ENCODE peak calls at places on chromosomes 2 and 18, in seven cellular contexts. U, I, V, F, W, L and H are unnamed samples.

GRCh38 chr2:218839430-218839829 is 7.8 kb upstream of the PRKAG3 start:
- DNase-seq in U (peak; percentile 57), I (no peak), V (peak; percentile 23), F (no peak), W (no peak), L (peak; percentile 67), H (peak; percentile 73)

GRCh38 chr2:19362652-19363473 is 4.4 kb upstream of the OSR1 start:
- DNase-seq in U (peak; percentile 92), I (peak; percentile 76), V (peak; percentile 83), F (peak; percentile 81), W (peak; percentile 83), L (peak; percentile 87), H (peak; percentile 76)

GRCh38 chr18:34867520-34867919 is 157.4 kb downstream of the DTNA start:
- DNase-seq in U (no peak), I (no peak), V (no peak), F (no peak), W (no peak), L (peak; percentile 74), H (no peak)

GRCh38 chr2:54558976-54559410 is 102.9 kb downstream of the SPTBN1 start:
- DNase-seq in U (no peak), I (no peak), V (no peak), F (no peak), W (no peak), L (no peak), H (no peak)

GRCh38 chr2:241762321-241762932 is 14.2 kb upstream of the GAL3ST2 start:
- DNase-seq in U (no peak), I (peak; percentile 9), V (no peak), F (peak; percentile 38), W (no peak), L (peak; percentile 28), H (peak; percentile 43)

GRCh38 chr2:71511776-71512175 is 58.4 kb downstream of the DYSF start:
- DNase-seq in U (no peak), I (no peak), V (no peak), F (no peak), W (no peak), L (no peak), H (no peak)

GRCh38 chr18:35076556-35076955 is 35.3 kb downstream of the MAPRE2 start:
- DNase-seq in U (peak; percentile 56), I (no peak), V (peak; percentile 46), F (no peak), W (no peak), L (no peak), H (peak; percentile 57)

GRCh38 chr2:205704101-205704741 is 21.9 kb downstream of the NRP2 start:
- DNase-seq in U (no peak), I (no peak), V (no peak), F (no peak), W (peak; percentile 69), L (no peak), H (no peak)

GRCh38 chr2:189836644-189837043 is 52.4 kb downstream of the PMS1 start:
- DNase-seq in U (peak; percentile 96), I (no peak), V (no peak), F (no peak), W (no peak), L (no peak), H (peak; percentile 58)

GRCh38 chr2:124258481-124258880 is 233.4 kb downstream of the CNTNAP5 start:
- DNase-seq in U (peak; percentile 36), I (no peak), V (no peak), F (no peak), W (no peak), L (no peak), H (peak; percentile 8)

GRCh38 chr2:69216535-69217332 is 170.3 kb downstream of the GFPT1 start:
- DNase-seq in U (peak; percentile 88), I (no peak), V (no peak), F (no peak), W (no peak), L (no peak), H (no peak)

GRCh38 chr2:191845248-191845715 is 1.6 kb downstream of the CAVIN2 start:
- DNase-seq in U (peak; percentile 69), I (no peak), V (peak; percentile 22), F (no peak), W (peak; percentile 48), L (no peak), H (no peak)

GRCh38 chr2:218387369-218388194 is 5.5 kb downstream of the SLC11A1 start:
- DNase-seq in U (peak; percentile 91), I (no peak), V (no peak), F (no peak), W (peak; percentile 61), L (peak; percentile 61), H (peak; percentile 85)

GRCh38 chr2:226398580-226398979 is 401.0 kb downstream of the IRS1 start:
- DNase-seq in U (peak; percentile 50), I (no peak), V (no peak), F (no peak), W (no peak), L (no peak), H (no peak)

GRCh38 chr2:150097891-150098595 is 389.4 kb downstream of the RND3 start:
- DNase-seq in U (peak; percentile 42), I (no peak), V (peak; percentile 36), F (no peak), W (no peak), L (no peak), H (peak; percentile 86)

GRCh38 chr18:12046751-12047335 is 46.8 kb upstream of the ANKRD62 start:
- DNase-seq in U (no peak), I (no peak), V (no peak), F (no peak), W (no peak), L (no peak), H (no peak)

GRCh38 chr2:29401994-29402393 is 286.8 kb downstream of the CLIP4 start:
- DNase-seq in U (no peak), I (no peak), V (no peak), F (peak; percentile 11), W (no peak), L (no peak), H (no peak)

GRCh38 chr2:150644298-150645067 is 157.0 kb upstream of the RND3 start:
- DNase-seq in U (peak; percentile 69), I (no peak), V (peak; percentile 79), F (no peak), W (no peak), L (no peak), H (peak; percentile 89)

DNA sequence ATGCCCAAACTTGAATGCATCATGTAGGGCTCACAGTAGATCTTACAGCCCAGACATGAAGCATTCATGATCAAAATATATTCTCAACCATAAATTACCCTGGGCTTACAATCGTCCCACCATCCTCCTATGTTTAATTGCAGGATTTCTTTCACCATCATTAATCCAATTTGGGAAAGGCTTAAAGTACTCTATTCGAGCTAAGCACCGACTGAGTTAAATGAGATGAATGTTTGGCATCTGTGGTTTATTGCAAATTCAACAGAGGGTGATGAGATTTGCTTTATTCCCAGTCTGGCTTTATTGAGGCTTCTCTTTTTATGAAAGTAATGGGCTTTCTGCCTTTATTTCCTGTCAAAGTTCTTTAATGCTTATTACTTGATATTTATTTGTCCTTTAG is 159.0 kb downstream of the METTL4 start:
- DNase-seq in U (no peak), I (no peak), V (no peak), F (no peak), W (no peak), L (no peak), H (peak; percentile 10)
- TF ChIP-seq CTCF in U (no peak), I (no peak), V (no peak), F (no peak), W (no peak), L (no peak), H (no peak)

GRCh38 chr2:95087379-95087778 is 34.2 kb downstream of the MRPS5 start:
- DNase-seq in U (no peak), I (no peak), V (no peak), F (no peak), W (no peak), L (no peak), H (no peak)

DNA sequence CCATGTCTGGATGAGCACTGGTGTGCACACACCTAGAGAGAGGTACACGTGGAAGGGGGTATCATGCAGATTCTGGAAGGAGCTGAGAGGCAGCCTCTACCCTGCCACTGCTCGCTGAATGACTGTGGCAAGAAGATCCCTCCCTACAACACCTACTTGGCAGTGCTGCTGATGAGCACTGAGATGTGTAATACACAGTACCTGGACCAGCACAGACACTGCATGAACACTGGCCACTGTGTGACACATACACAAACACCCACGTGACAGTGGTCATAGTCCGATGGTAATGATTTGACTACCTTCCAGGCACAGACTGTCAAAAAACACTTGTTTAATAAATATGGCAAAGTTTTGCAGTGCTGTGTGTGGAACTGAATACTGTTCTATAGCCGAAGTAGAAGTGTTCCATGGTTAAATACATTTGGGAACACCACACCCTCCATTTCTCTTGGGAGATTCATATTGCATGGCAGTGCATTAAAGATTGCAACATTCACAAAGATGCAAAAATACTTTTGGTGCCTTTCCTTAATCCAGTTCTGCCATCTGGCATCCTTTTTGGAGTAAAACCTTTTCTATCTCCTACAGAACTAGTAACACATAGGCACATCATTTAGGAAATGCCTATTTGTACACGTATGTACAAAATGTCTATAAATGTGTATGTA is 29.6 kb downstream of the MRPS5 start:
- DNase-seq in U (no peak), I (no peak), V (no peak), F (no peak), W (no peak), L (no peak), H (no peak)
- H3K36me3 ChIP-seq in U (peaks cover 8% of the 10 kb centered on the region), I (peaks cover 56% of the 10 kb centered on the region), V (peaks cover 21% of the 10 kb centered on the region), F (no peaks in the 10 kb centered on the region), W (peaks cover 30% of the 10 kb centered on the region), L (peaks cover 71% of the 10 kb centered on the region), H (peaks cover 11% of the 10 kb centered on the region)

DNA sequence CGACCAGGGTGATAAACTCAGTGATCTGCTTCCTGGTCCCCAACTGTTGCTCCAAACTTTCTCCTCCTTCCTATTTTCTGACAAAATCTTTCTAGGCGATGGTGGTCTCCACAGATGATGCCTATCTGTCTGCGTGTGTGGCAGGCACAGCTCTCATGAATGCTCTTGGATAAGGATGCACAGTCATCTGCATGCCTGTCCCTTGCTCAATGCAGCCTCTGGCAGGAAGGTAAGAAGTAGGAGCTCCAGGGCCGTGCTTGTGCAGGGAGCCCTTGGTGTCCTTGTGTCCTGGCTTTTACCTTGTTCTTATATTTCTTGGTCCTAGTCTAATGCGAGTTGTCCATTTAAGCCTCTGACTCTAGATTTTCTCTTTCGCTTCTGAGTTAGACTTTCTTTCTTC is 57.5 kb downstream of the INSIG2 start:
- DNase-seq in U (no peak), I (no peak), V (no peak), F (no peak), W (no peak), L (no peak), H (peak; percentile 25)
- H3K4me3 ChIP-seq in U (no peak overlapping the region), I (no peak overlapping the region), V (no peak overlapping the region), F (no peak overlapping the region), W (no peak overlapping the region), L (no peak overlapping the region), H (no peak overlapping the region)

DNA sequence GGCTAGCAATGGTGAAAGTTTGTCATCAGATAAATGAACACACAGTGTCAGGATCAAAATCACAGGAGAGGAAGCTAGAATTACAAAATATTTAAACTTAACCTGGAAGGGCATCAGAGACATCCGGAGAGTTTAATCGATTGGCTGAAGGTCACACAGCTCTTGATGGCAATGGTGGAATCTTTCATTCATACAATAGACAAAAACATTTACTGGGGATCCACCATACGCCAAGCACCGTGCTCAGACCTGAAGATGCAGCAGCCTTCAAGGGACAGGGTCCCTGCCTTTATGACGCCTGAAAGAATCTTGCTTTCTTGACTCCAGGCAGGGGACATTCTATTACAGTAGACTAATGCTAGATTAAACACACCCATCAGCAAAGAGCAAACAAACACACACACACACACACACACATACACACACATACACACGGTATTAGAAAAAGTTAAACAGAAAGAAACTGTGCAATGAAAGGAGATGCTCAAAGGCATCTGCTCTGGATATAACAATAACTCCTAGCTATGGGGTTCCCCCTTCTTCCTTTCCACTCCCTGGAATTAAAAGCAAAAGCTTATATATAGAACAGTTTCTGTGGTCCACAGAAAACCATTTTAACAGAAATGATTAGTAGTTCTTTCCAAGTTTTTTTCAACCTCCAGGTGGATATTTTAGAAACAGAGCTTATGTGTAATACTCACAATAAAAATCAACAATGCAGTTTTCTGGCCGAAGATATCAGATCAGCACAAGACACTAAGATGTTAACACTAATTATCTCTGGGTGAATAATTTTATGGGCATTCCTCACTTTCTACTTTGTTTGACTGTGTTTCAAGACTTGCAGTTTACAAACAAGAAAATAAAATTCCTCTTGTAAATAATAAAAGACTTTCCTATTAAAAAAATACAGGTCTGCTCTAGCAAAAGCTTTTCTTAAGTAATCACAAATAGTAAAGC is 151.7 kb downstream of the ANKRD44 start:
- DNase-seq in U (no peak), I (no peak), V (no peak), F (no peak), W (no peak), L (no peak), H (peak; percentile 3)
- TF ChIP-seq CTCF in U (no peak), I (no peak), V (no peak), F (no peak), W (no peak), L (no peak), H (no peak)